ENCODE peak calls at places on chromosomes 2 and 18, in ten cellular contexts. One of them, this sample, is unnamed.
A peak's percentile ranks its signal among the peaks of the same experiment; 100 is the strongest.

GRCh38 chr2:233203060-233203459 is 48.4 kb upstream of the ATG16L1 start:
- DNase-seq in HEK293T: no peak
- DNase-seq in ovary: no peak
- DNase-seq in GM10248: no peak
- DNase-seq in esophagus squamous epithelium: no peak
- DNase-seq in RWPE1: no peak
- DNase-seq in neural crest cell: no peak
- DNase-seq in PC-3: no peak
- DNase-seq in activated T-cell treated with anti-CD3 and anti-CD28 coated beads, Interleukin-2, amount 50 U/mL, for 72 hours: no peak
- DNase-seq in glutamatergic neuron: no peak
- DNase-seq in this sample: no peak

GRCh38 chr2:171046056-171046560 is 114.6 kb downstream of the TLK1 start:
- DNase-seq in HEK293T: no peak
- DNase-seq in ovary: no peak
- DNase-seq in GM10248: no peak
- DNase-seq in esophagus squamous epithelium: no peak
- DNase-seq in RWPE1: no peak
- DNase-seq in neural crest cell: no peak
- DNase-seq in PC-3: no peak
- DNase-seq in activated T-cell treated with anti-CD3 and anti-CD28 coated beads, Interleukin-2, amount 50 U/mL, for 72 hours: no peak
- DNase-seq in glutamatergic neuron: no peak
- DNase-seq in this sample: peak; percentile 42

GRCh38 chr2:121825003-121825950 is 69.8 kb downstream of the TSN start:
- DNase-seq in HEK293T: no peak
- DNase-seq in ovary: no peak
- DNase-seq in GM10248: no peak
- DNase-seq in esophagus squamous epithelium: no peak
- DNase-seq in RWPE1: no peak
- DNase-seq in neural crest cell: no peak
- DNase-seq in PC-3: no peak
- DNase-seq in activated T-cell treated with anti-CD3 and anti-CD28 coated beads, Interleukin-2, amount 50 U/mL, for 72 hours: no peak
- DNase-seq in glutamatergic neuron: no peak
- DNase-seq in this sample: no peak

GRCh38 chr2:152611458-152612231 is 105.6 kb downstream of the PRPF40A start:
- DNase-seq in HEK293T: no peak
- DNase-seq in ovary: no peak
- DNase-seq in GM10248: peak; percentile 57
- DNase-seq in esophagus squamous epithelium: no peak
- DNase-seq in RWPE1: no peak
- DNase-seq in neural crest cell: no peak
- DNase-seq in PC-3: no peak
- DNase-seq in activated T-cell treated with anti-CD3 and anti-CD28 coated beads, Interleukin-2, amount 50 U/mL, for 72 hours: no peak
- DNase-seq in glutamatergic neuron: no peak
- DNase-seq in this sample: no peak

GRCh38 chr18:78031589-78031988 is 781.9 kb downstream of the GALR1 start:
- DNase-seq in HEK293T: no peak
- DNase-seq in ovary: no peak
- DNase-seq in GM10248: no peak
- DNase-seq in esophagus squamous epithelium: no peak
- DNase-seq in RWPE1: no peak
- DNase-seq in neural crest cell: no peak
- DNase-seq in PC-3: no peak
- DNase-seq in activated T-cell treated with anti-CD3 and anti-CD28 coated beads, Interleukin-2, amount 50 U/mL, for 72 hours: no peak
- DNase-seq in glutamatergic neuron: no peak
- DNase-seq in this sample: peak; percentile 56

GRCh38 chr2:241892299-241893137 is 23.0 kb downstream of the RTP5 start:
- DNase-seq in HEK293T: no peak
- DNase-seq in ovary: peak; percentile 55
- DNase-seq in GM10248: no peak
- DNase-seq in esophagus squamous epithelium: no peak
- DNase-seq in RWPE1: no peak
- DNase-seq in neural crest cell: no peak
- DNase-seq in PC-3: no peak
- DNase-seq in activated T-cell treated with anti-CD3 and anti-CD28 coated beads, Interleukin-2, amount 50 U/mL, for 72 hours: no peak
- DNase-seq in glutamatergic neuron: no peak
- DNase-seq in this sample: peak; percentile 48

GRCh38 chr2:178327516-178327915 is 123.5 kb downstream of the PRKRA start:
- DNase-seq in HEK293T: no peak
- DNase-seq in ovary: no peak
- DNase-seq in GM10248: no peak
- DNase-seq in esophagus squamous epithelium: no peak
- DNase-seq in RWPE1: no peak
- DNase-seq in neural crest cell: no peak
- DNase-seq in PC-3: no peak
- DNase-seq in activated T-cell treated with anti-CD3 and anti-CD28 coated beads, Interleukin-2, amount 50 U/mL, for 72 hours: no peak
- DNase-seq in glutamatergic neuron: no peak
- DNase-seq in this sample: no peak

GRCh38 chr18:8800041-8800441 is 94.7 kb downstream of the MTCL1 start:
- DNase-seq in HEK293T: no peak
- DNase-seq in ovary: no peak
- DNase-seq in GM10248: no peak
- DNase-seq in esophagus squamous epithelium: no peak
- DNase-seq in RWPE1: no peak
- DNase-seq in neural crest cell: no peak
- DNase-seq in PC-3: no peak
- DNase-seq in activated T-cell treated with anti-CD3 and anti-CD28 coated beads, Interleukin-2, amount 50 U/mL, for 72 hours: no peak
- DNase-seq in glutamatergic neuron: no peak
- DNase-seq in this sample: no peak

GRCh38 chr2:105697781-105698449 is 46.8 kb upstream of the NCK2 start:
- DNase-seq in HEK293T: no peak
- DNase-seq in ovary: peak; percentile 62
- DNase-seq in GM10248: no peak
- DNase-seq in esophagus squamous epithelium: no peak
- DNase-seq in RWPE1: no peak
- DNase-seq in neural crest cell: no peak
- DNase-seq in PC-3: no peak
- DNase-seq in activated T-cell treated with anti-CD3 and anti-CD28 coated beads, Interleukin-2, amount 50 U/mL, for 72 hours: no peak
- DNase-seq in glutamatergic neuron: no peak
- DNase-seq in this sample: peak; percentile 70

GRCh38 chr2:229713371-229714079 is 830 bp downstream of the DNER start:
- DNase-seq in HEK293T: peak; percentile 16
- DNase-seq in ovary: no peak
- DNase-seq in GM10248: peak; percentile 32
- DNase-seq in esophagus squamous epithelium: no peak
- DNase-seq in RWPE1: peak; percentile 26
- DNase-seq in neural crest cell: peak; percentile 13
- DNase-seq in PC-3: peak; percentile 16
- DNase-seq in activated T-cell treated with anti-CD3 and anti-CD28 coated beads, Interleukin-2, amount 50 U/mL, for 72 hours: peak; percentile 19
- DNase-seq in glutamatergic neuron: peak; percentile 72
- DNase-seq in this sample: peak; percentile 93

GRCh38 chr2:173571021-173571821 is 216.5 kb downstream of the CDCA7 start:
- DNase-seq in HEK293T: peak; percentile 37
- DNase-seq in ovary: no peak
- DNase-seq in GM10248: peak; percentile 15
- DNase-seq in esophagus squamous epithelium: no peak
- DNase-seq in RWPE1: no peak
- DNase-seq in neural crest cell: no peak
- DNase-seq in PC-3: peak; percentile 77
- DNase-seq in activated T-cell treated with anti-CD3 and anti-CD28 coated beads, Interleukin-2, amount 50 U/mL, for 72 hours: no peak
- DNase-seq in glutamatergic neuron: no peak
- DNase-seq in this sample: peak; percentile 63